ENCODE peak calls at places on chromosomes 12 and 14, in ten cellular contexts. D is retinal pigment epithelial cell; Z is MM.1S; N is NB4; M is thoracic aorta; A is bronchial epithelial cell; H is Karpas-422; V is AG10803; E is CD8-positive, alpha-beta memory T cell; L is right cardiac atrium. G is an unnamed sample.

GRCh38 chr14:39322807-39323206 is 89.1 kb downstream of the MIA2 start:
- DNase-seq in D (no peak), M (no peak), L (no peak), E (no peak), V (peak), N (no peak), H (no peak), A (no peak), Z (no peak), G (no peak)

GRCh38 chr14:50333010-50333409 is 20.9 kb downstream of the DMAC2L start:
- DNase-seq in V (peak), H (no peak), A (peak), E (no peak), N (peak), D (no peak), M (no peak), Z (no peak), L (peak), G (no peak)

GRCh38 chr14:66530526-66530925 is 22.6 kb downstream of the GPHN start:
- DNase-seq in Z (no peak), N (no peak), V (no peak), A (peak), D (no peak), L (no peak), M (no peak), H (no peak), E (no peak), G (no peak)

GRCh38 chr12:107525719-107526554 is 159.7 kb upstream of the PWP1 start:
- DNase-seq in V (no peak), A (no peak), E (no peak), L (no peak), D (no peak), M (no peak), H (no peak), Z (no peak), N (no peak), G (no peak)

GRCh38 chr12:82873951-82874350 is 187.2 kb downstream of the TMTC2 start:
- DNase-seq in M (no peak), A (no peak), Z (no peak), N (no peak), H (no peak), V (no peak), E (no peak), L (no peak), D (peak), G (no peak)

GRCh38 chr12:90987101-90987500 is 17.7 kb downstream of the EPYC start:
- DNase-seq in D (no peak), M (no peak), N (no peak), H (no peak), E (no peak), V (peak), A (no peak), Z (no peak), L (no peak), G (no peak)

GRCh38 chr14:34180428-34180827 is 229.6 kb upstream of the EGLN3 start:
- DNase-seq in E (no peak), V (no peak), L (no peak), N (no peak), M (no peak), H (no peak), A (no peak), Z (no peak), D (no peak), G (no peak)

GRCh38 chr12:87871061-87871460 is 158.1 kb downstream of the C12orf50 start:
- DNase-seq in Z (peak), M (no peak), H (no peak), L (no peak), V (no peak), A (no peak), E (no peak), N (no peak), D (no peak), G (no peak)

GRCh38 chr12:62562892-62563291 is 96.3 kb downstream of the MON2 start:
- DNase-seq in A (peak), Z (no peak), E (no peak), H (no peak), V (peak), L (no peak), M (no peak), D (no peak), N (no peak), G (no peak)

GRCh38 chr12:43551271-43551970 is 582 bp downstream of the ADAMTS20 start:
- DNase-seq in Z (no peak), D (no peak), A (no peak), E (no peak), L (peak), H (no peak), N (no peak), V (no peak), M (no peak), G (no peak)

GRCh38 chr12:16165506-16165905 is 112.0 kb downstream of the SLC15A5 start:
- DNase-seq in L (no peak), V (peak), Z (peak), D (no peak), M (no peak), A (peak), H (peak), E (no peak), N (peak), G (no peak)

GRCh38 chr12:91496337-91496736 is 313.7 kb upstream of the DCN start:
- DNase-seq in L (no peak), E (no peak), N (no peak), V (no peak), M (no peak), H (no peak), D (no peak), A (no peak), Z (no peak), G (no peak)

GRCh38 chr12:132175496-132176357 is 31.5 kb downstream of the NOC4L start:
- DNase-seq in L (peak), Z (no peak), D (no peak), V (no peak), N (no peak), H (no peak), M (no peak), E (no peak), A (no peak), G (no peak)

GRCh38 chr14:97033556-97034081 is 236.4 kb downstream of the VRK1 start:
- DNase-seq in A (no peak), L (no peak), V (no peak), H (no peak), D (no peak), Z (no peak), N (no peak), M (no peak), E (no peak), G (no peak)

GRCh38 chr12:54035561-54036377 is 2.9 kb downstream of the HOXC5 start:
- DNase-seq in L (no peak), N (no peak), M (no peak), D (no peak), H (no peak), A (no peak), E (no peak), Z (no peak), V (no peak), G (no peak)

GRCh38 chr12:107525063-107525718 is 160.4 kb upstream of the PWP1 start:
- DNase-seq in L (no peak), N (no peak), Z (no peak), A (no peak), D (no peak), E (no peak), H (no peak), V (no peak), M (no peak), G (no peak)

DNA sequence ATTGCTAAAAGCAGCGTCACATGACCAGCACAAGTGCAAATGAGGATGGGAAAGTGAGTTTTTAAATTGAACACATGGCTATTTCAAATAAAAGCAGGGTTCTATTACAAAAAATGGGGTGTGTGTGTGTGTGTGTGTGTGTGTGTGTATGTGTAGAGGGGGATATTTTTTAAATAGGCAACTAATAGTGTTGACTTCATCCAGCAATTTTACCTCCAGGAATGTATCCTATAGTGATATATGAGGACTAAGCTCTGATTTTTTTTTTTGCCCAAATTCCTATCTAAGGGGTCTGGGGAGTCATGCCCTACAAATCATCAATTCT is 78.9 kb upstream of the AMN1 start:
- DNase-seq in D (no peak), V (no peak), M (no peak), A (no peak), E (no peak), L (no peak), N (no peak), H (no peak), Z (no peak), G (no peak)
- H3K4me3 ChIP-seq in D (no peak), V (no peak), M (no peak), A (no peak), E (no peak), L (no peak), N (no peak), H (no peak), Z (no peak), G (no peak)

GRCh38 chr14:20454645-20455354 is at the start of the genes APEX1 and OSGEP:
- DNase-seq in H (peak), L (peak), Z (peak), D (peak), V (peak), A (peak), E (peak), M (peak), N (peak), G (peak)

GRCh38 chr14:20458031-20458789 is 3.0 kb downstream of the PIP4P1 start:
- DNase-seq in E (no peak), D (no peak), V (no peak), H (no peak), L (peak), Z (no peak), N (peak), M (no peak), A (no peak), G (no peak)

GRCh38 chr14:20455355-20456300 is 602 bp downstream of the APEX1 start:
- DNase-seq in V (peak), D (peak), M (no peak), H (peak), Z (no peak), N (peak), L (no peak), A (peak), E (no peak), G (no peak)

GRCh38 chr14:20454359-20454644 is 310 bp downstream of the OSGEP start:
- DNase-seq in N (no peak), M (peak), H (peak), D (peak), L (no peak), E (peak), A (peak), V (no peak), Z (peak), G (no peak)

DNA sequence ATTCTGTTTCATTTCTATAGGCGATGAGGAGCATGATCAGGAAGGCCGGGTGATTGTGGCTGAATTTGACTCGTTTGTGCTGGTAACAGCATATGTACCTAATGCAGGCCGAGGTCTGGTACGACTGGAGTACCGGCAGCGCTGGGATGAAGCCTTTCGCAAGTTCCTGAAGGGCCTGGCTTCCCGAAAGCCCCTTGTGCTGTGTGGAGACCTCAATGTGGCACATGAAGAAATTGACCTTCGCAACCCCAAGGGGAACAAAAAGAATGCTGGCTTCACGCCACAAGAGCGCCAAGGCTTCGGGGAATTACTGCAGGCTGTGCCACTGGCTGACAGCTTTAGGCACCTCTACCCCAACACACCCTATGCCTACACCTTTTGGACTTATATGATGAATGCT is 1.9 kb downstream of the APEX1 start:
- DNase-seq in V (no peak), H (no peak), N (peak), L (peak), Z (no peak), E (no peak), D (no peak), A (no peak), M (no peak), G (no peak)
- H3K4me3 ChIP-seq in V (no peak), H (peak), N (peak), L (no peak), Z (no peak), E (no peak), D (peak), A (no peak), M (no peak), G (no peak)

GRCh38 chr12:27451416-27451815 is 4.9 kb downstream of the SMCO2 start:
- DNase-seq in N (no peak), D (no peak), E (no peak), Z (no peak), A (no peak), L (no peak), M (no peak), H (no peak), V (no peak), G (no peak)

GRCh38 chr12:27449011-27449410 is 2.5 kb downstream of the SMCO2 start:
- DNase-seq in H (no peak), M (no peak), N (no peak), Z (no peak), D (no peak), L (no peak), V (no peak), E (no peak), A (no peak), G (no peak)

GRCh38 chr12:27447761-27448160 is 1.2 kb downstream of the SMCO2 start:
- DNase-seq in H (no peak), V (no peak), D (no peak), Z (no peak), M (no peak), E (no peak), A (no peak), L (no peak), N (no peak), G (no peak)

GRCh38 chr12:27453462-27453861 is 6.9 kb downstream of the SMCO2 start:
- DNase-seq in M (no peak), D (no peak), A (no peak), Z (no peak), N (no peak), V (no peak), L (no peak), H (no peak), E (no peak), G (no peak)

GRCh38 chr12:27449893-27450534 is 3.5 kb downstream of the SMCO2 start:
- DNase-seq in V (no peak), Z (no peak), M (no peak), E (no peak), H (no peak), L (no peak), N (no peak), D (no peak), A (no peak), G (no peak)
- H3K4me3 ChIP-seq in V (no peak), Z (no peak), M (no peak), E (no peak), H (no peak), L (no peak), N (no peak), D (no peak), A (no peak), G (no peak)

GRCh38 chr14:23320584-23321571 is at the start of gene PABPN1:
- DNase-seq in V (peak), E (peak), A (peak), N (peak), D (peak), H (peak), Z (peak), L (peak), M (peak), G (peak)
- H3K4me3 ChIP-seq in V (peak), E (peak), A (peak), N (peak), D (peak), H (peak), Z (peak), L (peak), M (peak), G (peak)

DNA sequence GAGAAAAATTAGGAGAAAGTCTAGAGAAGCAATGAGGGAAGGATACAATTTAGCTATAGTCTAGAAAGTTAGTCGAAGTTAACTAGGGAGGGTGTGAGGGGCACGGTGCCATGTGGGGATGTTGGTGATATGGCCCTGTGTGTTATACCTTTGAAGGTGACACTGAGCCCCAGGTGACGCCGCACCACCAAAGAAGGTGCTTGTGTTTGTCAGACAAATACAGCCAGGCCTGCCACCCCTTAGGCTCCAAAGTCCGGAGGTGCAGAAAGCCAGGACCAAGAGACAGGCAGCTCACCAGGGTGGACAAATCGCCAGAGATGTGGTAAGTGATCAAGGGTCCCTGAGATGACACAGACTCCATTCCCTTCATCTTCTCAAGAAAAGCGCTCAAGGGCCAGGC is 1.1 kb downstream of the C1S start:
- DNase-seq in V (no peak), L (no peak), N (no peak), H (no peak), D (no peak), E (no peak), Z (no peak), M (no peak), A (no peak), G (no peak)
- H3K4me3 ChIP-seq in V (peak), L (peak), N (no peak), H (no peak), D (no peak), E (no peak), Z (no peak), M (peak), A (no peak), G (no peak)

DNA sequence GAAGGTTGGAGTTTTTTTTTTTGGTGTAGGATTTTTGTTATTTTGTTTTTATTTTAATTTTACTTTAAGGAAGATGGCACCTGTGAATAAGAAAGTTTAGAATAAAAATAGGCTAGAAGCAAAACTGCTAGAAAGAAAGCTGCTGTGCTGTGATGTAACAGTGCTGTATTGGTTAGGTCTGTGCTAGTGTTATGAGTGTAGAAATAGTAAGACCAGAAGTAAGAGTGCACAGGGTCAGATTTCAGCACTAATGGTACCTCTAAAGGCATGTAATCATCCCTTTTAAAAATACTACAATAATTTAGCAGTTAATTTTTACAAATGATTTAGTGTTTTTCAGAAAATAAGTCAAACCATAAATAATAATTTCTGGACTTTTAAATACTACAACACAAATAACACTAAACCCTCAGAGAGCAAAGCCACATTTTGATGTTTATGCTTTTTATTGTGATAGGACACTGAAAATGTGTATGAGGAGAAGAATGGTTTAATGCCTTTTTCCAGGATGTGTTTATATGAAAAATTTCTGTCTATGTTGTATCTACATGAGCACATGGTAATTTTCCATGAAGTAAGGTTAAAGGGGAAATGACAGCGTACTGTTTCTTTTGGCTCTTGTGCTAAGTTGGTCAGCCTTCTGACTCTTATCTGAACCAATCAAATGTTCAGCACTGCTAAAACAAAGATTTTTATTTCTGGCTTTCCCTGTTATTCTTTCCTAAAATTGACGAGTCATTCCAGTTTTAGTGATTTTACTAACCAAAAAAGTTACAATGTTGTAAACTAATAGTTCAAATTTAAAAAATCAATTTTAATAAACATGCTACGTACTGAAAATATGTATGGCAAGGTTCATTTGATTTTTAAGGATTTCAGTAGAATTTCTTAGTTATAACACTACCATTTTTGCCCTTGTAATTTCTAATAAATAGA is 96.1 kb downstream of the PPHLN1 start:
- DNase-seq in N (peak), V (peak), A (no peak), H (peak), E (no peak), L (no peak), D (no peak), M (no peak), Z (no peak), G (no peak)
- H3K4me3 ChIP-seq in N (no peak), V (no peak), A (no peak), H (no peak), E (no peak), L (no peak), D (no peak), M (peak), Z (no peak), G (no peak)

GRCh38 chr12:51238037-51238509 is 553 bp upstream of the DAZAP2 start:
- DNase-seq in M (no peak), Z (peak), V (no peak), D (no peak), L (no peak), E (no peak), H (no peak), A (peak), N (no peak), G (no peak)

GRCh38 chr12:51242150-51242549 is 3.5 kb downstream of the DAZAP2 start:
- DNase-seq in A (no peak), M (no peak), V (no peak), L (peak), Z (no peak), N (peak), H (no peak), E (no peak), D (no peak), G (no peak)

GRCh38 chr12:51242896-51243295 is 4.3 kb downstream of the DAZAP2 start:
- DNase-seq in H (no peak), V (no peak), N (peak), L (no peak), Z (no peak), A (no peak), M (no peak), E (no peak), D (no peak), G (no peak)

GRCh38 chr12:51238510-51239334 is at the start of gene DAZAP2:
- DNase-seq in V (peak), H (peak), L (peak), M (peak), Z (peak), E (peak), A (peak), N (peak), D (peak), G (peak)

DNA sequence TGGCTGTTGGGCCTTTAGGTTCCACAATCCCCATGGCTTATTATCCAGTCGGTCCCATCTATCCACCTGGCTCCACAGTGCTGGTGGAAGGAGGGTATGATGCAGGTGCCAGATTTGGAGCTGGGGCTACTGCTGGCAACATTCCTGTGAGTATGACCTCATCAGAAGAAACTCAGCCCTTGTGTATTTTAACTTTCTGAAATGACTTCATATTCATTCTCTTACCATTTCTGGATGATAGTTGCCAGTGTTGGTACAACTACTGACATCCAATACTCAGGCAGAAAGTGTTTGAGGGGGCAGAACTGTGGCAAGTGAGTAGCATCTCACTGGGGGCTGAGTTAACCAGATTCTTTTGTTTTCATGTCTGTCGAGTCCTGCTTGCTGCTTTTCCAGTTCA is 2.3 kb downstream of the DAZAP2 start:
- DNase-seq in L (no peak), V (no peak), M (no peak), E (no peak), Z (no peak), D (no peak), N (no peak), H (no peak), A (peak), G (no peak)
- H3K4me3 ChIP-seq in L (no peak), V (no peak), M (no peak), E (no peak), Z (no peak), D (no peak), N (no peak), H (no peak), A (no peak), G (no peak)

GRCh38 chr12:11765817-11766794 is 116.6 kb downstream of the ETV6 start:
- DNase-seq in N (peak), A (no peak), D (no peak), E (no peak), V (peak), H (no peak), M (no peak), L (peak), Z (peak), G (peak)
- H3K4me3 ChIP-seq in N (no peak), A (no peak), D (no peak), E (no peak), V (peak), H (no peak), M (peak), L (no peak), Z (peak), G (no peak)

G was measured in lung.